ENCODE peak calls at places on chromosomes 12 and 14, in six cellular contexts. Q is NCI-H1048, A is NCI-H1436, X is C1 segment of cervical spinal cord, F is H7, S is anterior cingulate cortex. N is an unnamed sample.
A peak's percentile ranks its signal among the peaks of the same experiment; 100 is the strongest.

GRCh38 chr14:93132472-93133065 is 16.8 kb upstream of the ITPK1 start:
- DNase-seq in A (no peak), X (no peak), Q (no peak), S (peak; percentile 49), F (peak; percentile 74), N (no peak)

GRCh38 chr14:46344327-46344937 is 307.1 kb downstream of the RPL10L start:
- DNase-seq in X (no peak), S (peak; percentile 24), A (peak; percentile 20), Q (no peak), F (peak; percentile 1), N (peak; percentile 1)

GRCh38 chr14:102985665-102986064 is 63.2 kb downstream of the AMN start:
- DNase-seq in X (no peak), A (no peak), F (no peak), S (peak; percentile 37), Q (no peak), N (no peak)

GRCh38 chr14:101476931-101477553 is 84.3 kb upstream of the DIO3 start:
- DNase-seq in F (peak; percentile 87), Q (no peak), A (peak; percentile 41), S (no peak), X (no peak), N (no peak)

GRCh38 chr14:45271858-45272537 is 19.0 kb upstream of the MIS18BP1 start:
- DNase-seq in Q (no peak), S (no peak), F (no peak), X (no peak), A (no peak), N (no peak)

GRCh38 chr12:122793685-122794106 is 19.3 kb downstream of the CCDC62 start:
- DNase-seq in A (peak; percentile 51), Q (no peak), X (no peak), F (peak; percentile 66), S (peak; percentile 50), N (peak; percentile 14)

GRCh38 chr14:82647088-82647697 is 1113.5 kb upstream of the SEL1L start:
- DNase-seq in S (no peak), F (no peak), A (no peak), X (no peak), Q (no peak), N (no peak)

GRCh38 chr12:67155863-67156262 is 113.3 kb upstream of the CAND1 start:
- DNase-seq in F (no peak), Q (no peak), S (no peak), A (no peak), X (no peak), N (peak; percentile 3)

GRCh38 chr12:41287500-41287899 is 99.4 kb downstream of the PDZRN4 start:
- DNase-seq in X (no peak), F (no peak), A (no peak), S (no peak), Q (no peak), N (no peak)

GRCh38 chr12:14828896-14829295 is 14.4 kb downstream of the ART4 start:
- DNase-seq in X (no peak), Q (no peak), S (peak; percentile 6), F (peak; percentile 28), A (peak; percentile 7), N (no peak)

GRCh38 chr14:65191716-65192115 is 89.4 kb upstream of the MAX start:
- DNase-seq in S (no peak), A (no peak), X (no peak), Q (no peak), F (no peak), N (no peak)

GRCh38 chr12:68334136-68334535 is 2.0 kb upstream of the MDM1 start:
- DNase-seq in X (no peak), F (peak; percentile 46), A (no peak), S (peak; percentile 6), Q (no peak), N (no peak)

GRCh38 chr14:33493990-33494389 is 456.9 kb downstream of the EGLN3 start:
- DNase-seq in Q (no peak), F (no peak), A (no peak), S (peak; percentile 13), X (no peak), N (no peak)

GRCh38 chr12:13250416-13250815 is 53.9 kb downstream of the EMP1 start:
- DNase-seq in F (no peak), X (no peak), A (no peak), S (no peak), Q (no peak), N (peak; percentile 54)

GRCh38 chr12:63882844-63883243 is 38.3 kb downstream of the SRGAP1 start:
- DNase-seq in F (peak; percentile 66), A (peak; percentile 77), S (no peak), Q (no peak), X (no peak), N (no peak)

GRCh38 chr12:53208877-53209463 is 1.9 kb upstream of the ITGB7 start:
- DNase-seq in A (no peak), S (no peak), X (no peak), F (no peak), Q (no peak), N (no peak)

GRCh38 chr14:32408018-32408417 is 78.9 kb downstream of the AKAP6 start:
- DNase-seq in S (peak; percentile 32), X (no peak), F (no peak), Q (no peak), A (no peak), N (no peak)

GRCh38 chr14:91229743-91230200 is 14.7 kb downstream of the GPR68 start:
- DNase-seq in X (no peak), Q (no peak), S (no peak), A (no peak), F (no peak), N (no peak)

GRCh38 chr12:3185260-3185870 is 108.2 kb downstream of the TSPAN9 start:
- DNase-seq in Q (no peak), A (no peak), S (no peak), X (no peak), F (no peak), N (no peak)

GRCh38 chr12:29023436-29024076 is 125.5 kb upstream of the FAR2 start:
- DNase-seq in A (no peak), Q (no peak), S (no peak), F (no peak), X (no peak), N (no peak)